ENCODE peak calls at places on chromosomes 11 and 22, in six cellular contexts. One of them, this sample, is unnamed.

GRCh38 chr22:19871845-19872778 is 17.4 kb upstream of the GNB1L start:
- DNase-seq in GM23338: no peak
- DNase-seq in astrocyte of the spinal cord: no peak
- DNase-seq in kidney: peak
- DNase-seq in CD8-positive, alpha-beta T cell: no peak
- DNase-seq in CD8-positive, alpha-beta memory T cell: no peak
- DNase-seq in this sample: no peak

GRCh38 chr22:29157759-29158535 is 47.7 kb upstream of the EMID1 start:
- DNase-seq in GM23338: peak
- DNase-seq in astrocyte of the spinal cord: no peak
- DNase-seq in kidney: peak
- DNase-seq in CD8-positive, alpha-beta T cell: no peak
- DNase-seq in CD8-positive, alpha-beta memory T cell: no peak
- DNase-seq in this sample: no peak

GRCh38 chr11:86592047-86592564 is 80.3 kb downstream of the ME3 start:
- DNase-seq in GM23338: no peak
- DNase-seq in astrocyte of the spinal cord: peak
- DNase-seq in kidney: no peak
- DNase-seq in CD8-positive, alpha-beta T cell: no peak
- DNase-seq in CD8-positive, alpha-beta memory T cell: no peak
- DNase-seq in this sample: peak

GRCh38 chr11:61669417-61669816 is 10.8 kb upstream of the DAGLA start:
- DNase-seq in GM23338: no peak
- DNase-seq in astrocyte of the spinal cord: no peak
- DNase-seq in kidney: no peak
- DNase-seq in CD8-positive, alpha-beta T cell: no peak
- DNase-seq in CD8-positive, alpha-beta memory T cell: no peak
- DNase-seq in this sample: no peak

GRCh38 chr11:2229713-2230297 is 40.6 kb downstream of the ASCL2 start:
- DNase-seq in GM23338: no peak
- DNase-seq in astrocyte of the spinal cord: no peak
- DNase-seq in kidney: no peak
- DNase-seq in CD8-positive, alpha-beta T cell: no peak
- DNase-seq in CD8-positive, alpha-beta memory T cell: no peak
- DNase-seq in this sample: no peak

GRCh38 chr22:31082606-31083376 is 1.7 kb downstream of the SMTN start:
- DNase-seq in GM23338: peak
- DNase-seq in astrocyte of the spinal cord: peak
- DNase-seq in kidney: peak
- DNase-seq in CD8-positive, alpha-beta T cell: peak
- DNase-seq in CD8-positive, alpha-beta memory T cell: no peak
- DNase-seq in this sample: no peak

GRCh38 chr11:9797300-9797699 is 133.4 kb downstream of the SWAP70 start:
- DNase-seq in GM23338: no peak
- DNase-seq in astrocyte of the spinal cord: no peak
- DNase-seq in kidney: no peak
- DNase-seq in CD8-positive, alpha-beta T cell: no peak
- DNase-seq in CD8-positive, alpha-beta memory T cell: no peak
- DNase-seq in this sample: no peak

GRCh38 chr22:37633082-37633692 is 6.3 kb upstream of the SH3BP1 start:
- DNase-seq in GM23338: no peak
- DNase-seq in astrocyte of the spinal cord: peak
- DNase-seq in kidney: no peak
- DNase-seq in CD8-positive, alpha-beta T cell: peak
- DNase-seq in CD8-positive, alpha-beta memory T cell: peak
- DNase-seq in this sample: no peak

GRCh38 chr11:70200212-70200844 is 2.8 kb upstream of the FADD start:
- DNase-seq in GM23338: no peak
- DNase-seq in astrocyte of the spinal cord: no peak
- DNase-seq in kidney: no peak
- DNase-seq in CD8-positive, alpha-beta T cell: no peak
- DNase-seq in CD8-positive, alpha-beta memory T cell: no peak
- DNase-seq in this sample: no peak

DNA sequence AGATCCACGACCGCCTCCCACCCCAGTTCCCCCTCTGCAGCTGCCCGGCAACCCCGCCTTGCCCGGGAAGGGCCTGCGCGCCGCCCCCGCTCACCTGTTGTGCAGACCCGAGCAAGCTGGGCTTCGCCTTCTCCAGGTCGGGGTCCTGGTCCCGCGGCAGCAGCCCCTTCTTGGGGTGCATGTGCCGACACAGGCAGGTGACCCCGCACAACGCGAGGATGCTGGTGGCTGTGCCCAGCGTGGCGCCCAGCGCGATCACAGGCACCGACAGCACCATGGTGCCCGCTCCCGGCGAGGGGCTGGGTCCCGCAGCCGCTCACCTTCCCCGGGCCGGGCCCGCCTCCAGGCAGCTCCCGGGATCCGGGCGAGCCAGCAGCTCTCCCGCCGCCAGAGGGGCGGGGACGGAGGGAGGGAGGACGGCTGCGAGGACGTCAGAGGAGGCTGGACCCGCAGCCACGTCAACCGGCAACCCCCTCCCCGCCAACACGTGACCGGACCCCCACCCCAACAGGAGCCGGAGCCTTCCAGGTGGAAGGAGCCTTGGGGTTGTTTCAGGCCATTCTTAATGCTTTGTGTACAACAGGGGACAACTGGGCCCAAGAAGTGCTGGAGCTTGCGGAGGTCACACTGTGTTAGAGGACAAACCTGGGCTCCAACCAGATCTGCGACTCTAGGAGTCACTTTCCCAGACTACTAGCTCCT is at the start of gene SYT13:
- DNase-seq in GM23338: peak
- DNase-seq in astrocyte of the spinal cord: no peak
- DNase-seq in kidney: peak
- DNase-seq in CD8-positive, alpha-beta T cell: no peak
- DNase-seq in CD8-positive, alpha-beta memory T cell: no peak
- DNase-seq in this sample: no peak
- H3K4me3 ChIP-seq in GM23338: peak
- H3K4me3 ChIP-seq in astrocyte of the spinal cord: no peak
- H3K4me3 ChIP-seq in kidney: peak
- H3K4me3 ChIP-seq in CD8-positive, alpha-beta T cell: no peak
- H3K4me3 ChIP-seq in CD8-positive, alpha-beta memory T cell: no peak
- H3K4me3 ChIP-seq in this sample: peak

GRCh38 chr22:32804823-32805585 is 3.5 kb downstream of the TIMP3 start:
- DNase-seq in GM23338: no peak
- DNase-seq in astrocyte of the spinal cord: no peak
- DNase-seq in kidney: no peak
- DNase-seq in CD8-positive, alpha-beta T cell: no peak
- DNase-seq in CD8-positive, alpha-beta memory T cell: no peak
- DNase-seq in this sample: no peak

GRCh38 chr22:32801436-32802290 is at the start of gene TIMP3:
- DNase-seq in GM23338: peak
- DNase-seq in astrocyte of the spinal cord: peak
- DNase-seq in kidney: peak
- DNase-seq in CD8-positive, alpha-beta T cell: no peak
- DNase-seq in CD8-positive, alpha-beta memory T cell: no peak
- DNase-seq in this sample: no peak

GRCh38 chr22:32802291-32802826 is 854 bp downstream of the TIMP3 start:
- DNase-seq in GM23338: no peak
- DNase-seq in astrocyte of the spinal cord: peak
- DNase-seq in kidney: no peak
- DNase-seq in CD8-positive, alpha-beta T cell: no peak
- DNase-seq in CD8-positive, alpha-beta memory T cell: no peak
- DNase-seq in this sample: no peak

GRCh38 chr22:32804036-32804435 is 2.5 kb downstream of the TIMP3 start:
- DNase-seq in GM23338: no peak
- DNase-seq in astrocyte of the spinal cord: peak
- DNase-seq in kidney: no peak
- DNase-seq in CD8-positive, alpha-beta T cell: no peak
- DNase-seq in CD8-positive, alpha-beta memory T cell: no peak
- DNase-seq in this sample: no peak

DNA sequence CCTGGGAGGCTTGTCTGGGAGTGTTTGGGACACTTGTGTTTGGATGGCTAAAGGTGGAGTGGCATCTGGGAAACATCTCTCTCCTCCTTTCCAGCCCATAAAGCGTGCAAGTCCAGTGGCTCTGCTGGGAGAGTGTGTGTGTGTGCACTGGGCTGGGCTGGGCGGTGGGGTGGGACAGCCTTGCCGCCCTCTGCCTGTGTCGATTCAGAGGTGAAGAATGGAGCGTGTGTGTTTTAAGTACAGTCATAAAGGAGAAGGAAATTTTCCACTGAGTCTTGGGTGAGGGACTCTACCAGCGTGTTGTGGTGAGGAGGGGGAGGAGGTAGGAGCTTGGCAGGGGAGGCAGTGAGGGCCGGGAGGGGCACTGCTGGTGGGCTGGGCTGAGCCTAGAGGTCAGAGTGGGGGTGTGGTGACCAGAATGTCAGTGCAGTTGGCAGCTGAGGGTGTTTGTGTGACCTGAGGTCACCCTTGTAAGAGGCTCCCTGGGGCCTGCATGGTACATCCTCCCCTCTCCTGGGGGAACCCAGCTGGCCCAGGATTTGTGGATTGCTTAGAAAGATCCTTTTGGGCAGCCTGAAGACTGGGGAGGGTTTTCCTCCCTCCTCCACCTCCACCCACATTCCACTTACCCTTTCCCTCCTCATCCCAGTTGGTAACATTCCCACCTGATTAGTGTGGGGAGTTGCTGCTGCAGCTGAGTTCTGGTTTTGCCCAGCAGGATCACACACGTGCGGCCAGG is 1.7 kb downstream of the TIMP3 start:
- DNase-seq in GM23338: no peak
- DNase-seq in astrocyte of the spinal cord: peak
- DNase-seq in kidney: no peak
- DNase-seq in CD8-positive, alpha-beta T cell: no peak
- DNase-seq in CD8-positive, alpha-beta memory T cell: no peak
- DNase-seq in this sample: no peak
- H3K4me3 ChIP-seq in GM23338: peak
- H3K4me3 ChIP-seq in astrocyte of the spinal cord: peak
- H3K4me3 ChIP-seq in kidney: peak
- H3K4me3 ChIP-seq in CD8-positive, alpha-beta T cell: no peak
- H3K4me3 ChIP-seq in CD8-positive, alpha-beta memory T cell: no peak
- H3K4me3 ChIP-seq in this sample: peak

GRCh38 chr11:78202733-78203167 is 14.0 kb downstream of the USP35 start:
- DNase-seq in GM23338: no peak
- DNase-seq in astrocyte of the spinal cord: no peak
- DNase-seq in kidney: no peak
- DNase-seq in CD8-positive, alpha-beta T cell: peak
- DNase-seq in CD8-positive, alpha-beta memory T cell: peak
- DNase-seq in this sample: no peak

GRCh38 chr11:78199653-78200015 is 10.9 kb downstream of the USP35 start:
- DNase-seq in GM23338: no peak
- DNase-seq in astrocyte of the spinal cord: no peak
- DNase-seq in kidney: no peak
- DNase-seq in CD8-positive, alpha-beta T cell: no peak
- DNase-seq in CD8-positive, alpha-beta memory T cell: no peak
- DNase-seq in this sample: no peak

GRCh38 chr11:78200553-78200952 is 11.8 kb downstream of the USP35 start:
- DNase-seq in GM23338: no peak
- DNase-seq in astrocyte of the spinal cord: no peak
- DNase-seq in kidney: no peak
- DNase-seq in CD8-positive, alpha-beta T cell: no peak
- DNase-seq in CD8-positive, alpha-beta memory T cell: no peak
- DNase-seq in this sample: no peak

GRCh38 chr11:78200061-78200460 is 11.3 kb downstream of the USP35 start:
- DNase-seq in GM23338: no peak
- DNase-seq in astrocyte of the spinal cord: no peak
- DNase-seq in kidney: no peak
- DNase-seq in CD8-positive, alpha-beta T cell: no peak
- DNase-seq in CD8-positive, alpha-beta memory T cell: no peak
- DNase-seq in this sample: no peak

DNA sequence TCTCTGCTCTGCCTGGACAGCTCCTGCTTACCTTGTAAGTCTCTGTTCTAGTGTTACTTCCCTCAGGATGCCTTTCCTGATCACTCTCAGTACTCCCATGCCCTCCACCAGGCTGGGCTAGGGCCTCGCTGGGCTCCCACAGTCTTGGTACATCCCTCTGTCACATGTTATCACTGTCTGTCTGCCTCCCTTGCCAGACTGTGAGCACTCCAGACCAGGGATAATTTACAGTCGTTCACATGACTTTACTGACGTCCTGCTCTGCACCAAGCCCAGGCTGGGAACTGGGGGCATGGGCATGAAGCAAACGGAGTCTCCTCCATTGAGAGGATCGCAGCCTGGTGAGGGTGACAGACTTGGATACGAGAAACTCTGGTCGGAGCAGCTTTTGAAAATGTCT is 12.4 kb downstream of the USP35 start:
- DNase-seq in GM23338: no peak
- DNase-seq in astrocyte of the spinal cord: no peak
- DNase-seq in kidney: no peak
- DNase-seq in CD8-positive, alpha-beta T cell: no peak
- DNase-seq in CD8-positive, alpha-beta memory T cell: no peak
- DNase-seq in this sample: no peak
- H3K4me3 ChIP-seq in GM23338: no peak
- H3K4me3 ChIP-seq in astrocyte of the spinal cord: no peak
- H3K4me3 ChIP-seq in kidney: no peak
- H3K4me3 ChIP-seq in CD8-positive, alpha-beta T cell: no peak
- H3K4me3 ChIP-seq in CD8-positive, alpha-beta memory T cell: no peak
- H3K4me3 ChIP-seq in this sample: no peak

DNA sequence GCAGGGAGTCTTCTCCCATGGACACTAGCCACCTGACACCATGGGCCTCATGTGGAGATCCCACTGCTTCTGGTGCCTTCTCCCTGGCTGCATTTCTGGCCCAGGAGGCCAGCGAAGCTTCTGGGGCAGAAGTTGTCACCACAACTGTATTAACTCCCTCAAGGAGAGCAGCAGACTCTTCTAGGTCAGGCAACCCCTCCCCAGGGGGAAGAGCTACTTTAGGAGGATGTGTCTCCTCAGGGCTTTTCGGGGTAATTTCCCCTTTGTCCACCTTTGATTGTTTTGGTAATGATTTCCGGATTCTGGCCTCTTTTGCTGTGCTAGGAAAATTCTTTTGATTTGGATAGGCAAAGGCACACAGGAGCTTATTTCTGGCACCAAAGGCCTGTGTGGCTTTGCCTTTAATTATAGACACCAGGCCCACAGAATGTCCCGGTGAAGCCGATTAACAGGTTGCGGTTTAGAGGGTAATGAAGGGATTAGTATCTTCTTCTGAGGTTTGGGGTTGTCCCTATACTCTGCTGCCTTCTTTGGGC is 8.9 kb upstream of the UCP2 start:
- DNase-seq in GM23338: no peak
- DNase-seq in astrocyte of the spinal cord: no peak
- DNase-seq in kidney: peak
- DNase-seq in CD8-positive, alpha-beta T cell: no peak
- DNase-seq in CD8-positive, alpha-beta memory T cell: no peak
- DNase-seq in this sample: no peak
- H3K4me3 ChIP-seq in GM23338: no peak
- H3K4me3 ChIP-seq in astrocyte of the spinal cord: no peak
- H3K4me3 ChIP-seq in kidney: no peak
- H3K4me3 ChIP-seq in CD8-positive, alpha-beta T cell: no peak
- H3K4me3 ChIP-seq in CD8-positive, alpha-beta memory T cell: no peak
- H3K4me3 ChIP-seq in this sample: no peak